ENCODE peak calls at places on chromosomes 11 and 22, in six cellular contexts. F, G, E, Y, I and O are unnamed samples.
A peak's percentile ranks its signal among the peaks of the same experiment; 100 is the strongest.

GRCh38 chr11:58927393-58928081 is 11.8 kb upstream of the GLYATL1 start:
- DNase-seq in F (peak; percentile 47), G (peak; percentile 92), E (no peak), Y (peak; percentile 75), I (peak; percentile 56), O (no peak)

GRCh38 chr11:57316017-57316416 is 8.7 kb downstream of the TNKS1BP1 start:
- DNase-seq in F (no peak), G (no peak), E (no peak), Y (no peak), I (no peak), O (no peak)

GRCh38 chr11:106786251-106786650 is 232.0 kb downstream of the GUCY1A2 start:
- DNase-seq in F (peak; percentile 21), G (peak; percentile 44), E (no peak), Y (no peak), I (no peak), O (no peak)

GRCh38 chr11:60937811-60938210 is 13.6 kb downstream of the TMEM132A start:
- DNase-seq in F (no peak), G (no peak), E (peak; percentile 56), Y (no peak), I (no peak), O (no peak)

GRCh38 chr11:61956191-61957027 is 6.3 kb downstream of the BEST1 start:
- DNase-seq in F (no peak), G (no peak), E (peak; percentile 58), Y (no peak), I (no peak), O (no peak)

GRCh38 chr11:93490996-93491618 is 52.1 kb downstream of the SMCO4 start:
- DNase-seq in F (no peak), G (no peak), E (no peak), Y (no peak), I (no peak), O (no peak)

GRCh38 chr11:24348908-24349307 is 147.9 kb upstream of the LUZP2 start:
- DNase-seq in F (no peak), G (no peak), E (no peak), Y (no peak), I (no peak), O (no peak)

GRCh38 chr11:75966546-75967287 is 151.7 kb downstream of the UVRAG start:
- DNase-seq in F (peak; percentile 82), G (no peak), E (no peak), Y (no peak), I (no peak), O (peak; percentile 7)

GRCh38 chr22:27948569-27948968 is 29.5 kb upstream of the PITPNB start:
- DNase-seq in F (no peak), G (no peak), E (no peak), Y (no peak), I (no peak), O (no peak)

GRCh38 chr22:46657996-46658947 is 38.1 kb downstream of the GRAMD4 start:
- DNase-seq in F (no peak), G (no peak), E (no peak), Y (no peak), I (no peak), O (no peak)

GRCh38 chr11:36622431-36623136 is 24.5 kb upstream of the RAG2 start:
- DNase-seq in F (peak; percentile 35), G (peak; percentile 21), E (no peak), Y (no peak), I (no peak), O (no peak)

GRCh38 chr11:67499808-67500793 is 5.1 kb downstream of the PITPNM1 start:
- DNase-seq in F (no peak), G (no peak), E (no peak), Y (no peak), I (no peak), O (no peak)

GRCh38 chr11:67495234-67496005 is 9.7 kb downstream of the PITPNM1 start:
- DNase-seq in F (no peak), G (no peak), E (no peak), Y (no peak), I (no peak), O (no peak)

GRCh38 chr11:67496113-67496512 is 9.1 kb downstream of the PITPNM1 start:
- DNase-seq in F (no peak), G (no peak), E (no peak), Y (no peak), I (no peak), O (no peak)

GRCh38 chr11:67498544-67498972 is 6.6 kb downstream of the PITPNM1 start:
- DNase-seq in F (no peak), G (no peak), E (no peak), Y (no peak), I (no peak), O (no peak)

GRCh38 chr11:67497656-67498291 is 7.4 kb downstream of the PITPNM1 start:
- DNase-seq in F (no peak), G (no peak), E (no peak), Y (no peak), I (no peak), O (no peak)
- H3K36me3 ChIP-seq in F (peaks cover 94% of the 10 kb centered on the region), G (peaks cover 4% of the 10 kb centered on the region), E (peaks cover 28% of the 10 kb centered on the region), Y (peaks cover 9% of the 10 kb centered on the region), I (peaks cover 85% of the 10 kb centered on the region), O (peaks cover 7% of the 10 kb centered on the region)

DNA sequence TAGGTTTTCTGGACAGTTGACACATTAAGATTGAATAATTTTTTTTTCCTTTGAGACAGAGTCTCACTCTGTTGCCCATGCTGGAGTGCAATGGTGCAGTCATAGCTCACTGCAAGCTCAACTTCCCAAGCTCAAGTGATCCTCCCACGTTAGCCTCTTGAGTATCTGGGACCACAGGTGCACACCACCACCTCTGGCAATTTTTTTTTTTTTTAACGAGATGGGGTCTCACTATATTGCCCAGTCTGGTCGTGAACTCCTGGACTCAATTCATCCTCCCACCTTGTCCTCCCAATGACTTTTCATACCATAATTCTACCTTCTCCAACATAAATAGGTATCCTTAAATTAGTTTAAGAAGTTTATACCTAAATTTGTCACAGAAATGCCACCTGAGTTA is 8.5 kb downstream of the EIF4ENIF1 start:
- DNase-seq in F (no peak), G (no peak), E (no peak), Y (no peak), I (no peak), O (no peak)
- H3K36me3 ChIP-seq in F (peaks cover 49% of the 10 kb centered on the region), G (peaks cover 23% of the 10 kb centered on the region), E (peaks cover 56% of the 10 kb centered on the region), Y (no peaks in the 10 kb centered on the region), I (peaks cover 74% of the 10 kb centered on the region), O (peaks cover 60% of the 10 kb centered on the region)

GRCh38 chr11:45880772-45881570 is 4.5 kb upstream of the MAPK8IP1 start:
- DNase-seq in F (no peak), G (no peak), E (no peak), Y (no peak), I (no peak), O (no peak)

GRCh38 chr11:45876401-45876800 is 9.1 kb upstream of the MAPK8IP1 start:
- DNase-seq in F (no peak), G (no peak), E (no peak), Y (no peak), I (no peak), O (no peak)

GRCh38 chr11:45877845-45878244 is 7.6 kb upstream of the MAPK8IP1 start:
- DNase-seq in F (no peak), G (no peak), E (no peak), Y (no peak), I (no peak), O (no peak)

GRCh38 chr11:45879803-45880685 is 5.4 kb upstream of the MAPK8IP1 start:
- DNase-seq in F (peak; percentile 78), G (no peak), E (no peak), Y (no peak), I (no peak), O (no peak)

DNA sequence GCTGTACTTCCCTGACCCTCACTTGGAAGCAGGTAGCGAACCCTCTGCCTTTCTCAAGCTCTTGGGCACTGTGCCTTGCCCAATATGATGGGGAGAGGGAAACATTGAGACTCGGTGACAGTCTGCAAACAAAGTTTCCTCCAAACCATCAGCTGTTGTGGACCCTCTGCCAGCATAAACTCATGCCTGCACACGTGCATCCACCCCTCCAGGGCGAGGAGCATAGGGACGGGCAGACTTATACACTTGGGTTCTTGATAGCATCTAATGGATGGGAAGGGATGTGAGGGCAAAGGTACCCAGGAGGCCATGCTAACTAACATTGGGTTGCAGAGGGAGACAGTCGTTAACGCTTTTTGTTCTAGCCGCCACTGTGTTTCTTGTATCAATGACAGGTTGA is 8.2 kb upstream of the MAPK8IP1 start:
- DNase-seq in F (no peak), G (no peak), E (no peak), Y (no peak), I (no peak), O (no peak)
- H3K36me3 ChIP-seq in F (peaks cover 26% of the 10 kb centered on the region), G (peaks cover 20% of the 10 kb centered on the region), E (peaks cover 89% of the 10 kb centered on the region), Y (peaks cover 1% of the 10 kb centered on the region), I (peaks cover 100% of the 10 kb centered on the region), O (no peaks in the 10 kb centered on the region)

GRCh38 chr22:29267462-29267857 is 321 bp downstream of the RHBDD3 start:
- DNase-seq in F (no peak), G (peak; percentile 6), E (no peak), Y (peak; percentile 33), I (no peak), O (no peak)

GRCh38 chr22:29267858-29268510 is at the start of the genes EWSR1 and RHBDD3:
- DNase-seq in F (peak; percentile 99), G (peak; percentile 96), E (peak; percentile 97), Y (peak; percentile 97), I (peak; percentile 96), O (peak; percentile 98)

GRCh38 chr22:29265306-29265705 is 2.5 kb downstream of the RHBDD3 start:
- DNase-seq in F (no peak), G (no peak), E (peak; percentile 64), Y (no peak), I (no peak), O (no peak)

GRCh38 chr22:29265929-29266328 is 1.9 kb downstream of the RHBDD3 start:
- DNase-seq in F (no peak), G (no peak), E (peak; percentile 51), Y (no peak), I (no peak), O (no peak)

GRCh38 chr22:29266564-29267461 is 968 bp downstream of the RHBDD3 start:
- DNase-seq in F (peak; percentile 47), G (peak; percentile 5), E (peak; percentile 58), Y (no peak), I (no peak), O (peak; percentile 52)
- H3K36me3 ChIP-seq in F (peaks cover 21% of the 10 kb centered on the region), G (peaks cover 8% of the 10 kb centered on the region), E (peaks cover 5% of the 10 kb centered on the region), Y (peaks cover 4% of the 10 kb centered on the region), I (peaks cover 20% of the 10 kb centered on the region), O (peaks cover 58% of the 10 kb centered on the region)